ENCODE peak calls at places on chromosomes 6 and 20, in four cellular contexts. One of them, this sample, is unnamed.

GRCh38 chr6:98579089-98579488 is 255.3 kb upstream of the POU3F2 start:
- DNase-seq in HuH-7.5: no peak
- DNase-seq in GM23338: no peak
- DNase-seq in retina: no peak
- DNase-seq in this sample: no peak

GRCh38 chr6:39791850-39792500 is at the start of gene DAAM2:
- DNase-seq in HuH-7.5: peak
- DNase-seq in GM23338: peak
- DNase-seq in retina: peak
- DNase-seq in this sample: no peak

GRCh38 chr6:167588181-167588919 is 238.4 kb upstream of the AFDN start:
- DNase-seq in HuH-7.5: no peak
- DNase-seq in GM23338: no peak
- DNase-seq in retina: no peak
- DNase-seq in this sample: no peak

GRCh38 chr6:7267521-7268091 is 45.4 kb downstream of the SSR1 start:
- DNase-seq in HuH-7.5: no peak
- DNase-seq in GM23338: no peak
- DNase-seq in retina: no peak
- DNase-seq in this sample: no peak

GRCh38 chr6:163902993-163903392 is 488.5 kb downstream of the QKI start:
- DNase-seq in HuH-7.5: no peak
- DNase-seq in GM23338: no peak
- DNase-seq in retina: no peak
- DNase-seq in this sample: no peak

GRCh38 chr20:24739751-24740150 is 209.3 kb upstream of the CST7 start:
- DNase-seq in HuH-7.5: no peak
- DNase-seq in GM23338: no peak
- DNase-seq in retina: no peak
- DNase-seq in this sample: no peak

GRCh38 chr6:26575494-26575939 is 21.2 kb upstream of the ABT1 start:
- DNase-seq in HuH-7.5: no peak
- DNase-seq in GM23338: peak
- DNase-seq in retina: no peak
- DNase-seq in this sample: peak

GRCh38 chr6:7309050-7309449 is 3.9 kb downstream of the SSR1 start:
- DNase-seq in HuH-7.5: no peak
- DNase-seq in GM23338: no peak
- DNase-seq in retina: no peak
- DNase-seq in this sample: no peak

GRCh38 chr20:38202153-38202981 is 37.3 kb upstream of the TGM2 start:
- DNase-seq in HuH-7.5: no peak
- DNase-seq in GM23338: no peak
- DNase-seq in retina: no peak
- DNase-seq in this sample: no peak

GRCh38 chr6:19465240-19465639 is 371.9 kb upstream of the ID4 start:
- DNase-seq in HuH-7.5: no peak
- DNase-seq in GM23338: no peak
- DNase-seq in retina: peak
- DNase-seq in this sample: no peak

GRCh38 chr6:115896538-115897129 is 164.1 kb downstream of the FRK start:
- DNase-seq in HuH-7.5: no peak
- DNase-seq in GM23338: peak
- DNase-seq in retina: peak
- DNase-seq in this sample: peak

GRCh38 chr6:130907687-130908086 is 80.5 kb downstream of the SMLR1 start:
- DNase-seq in HuH-7.5: no peak
- DNase-seq in GM23338: no peak
- DNase-seq in retina: no peak
- DNase-seq in this sample: no peak

GRCh38 chr20:47334022-47334551 is 22.4 kb downstream of the ZMYND8 start:
- DNase-seq in HuH-7.5: no peak
- DNase-seq in GM23338: no peak
- DNase-seq in retina: no peak
- DNase-seq in this sample: no peak

GRCh38 chr6:10800810-10801209 is 37.5 kb downstream of the MAK start:
- DNase-seq in HuH-7.5: peak
- DNase-seq in GM23338: no peak
- DNase-seq in retina: peak
- DNase-seq in this sample: no peak

GRCh38 chr6:93219447-93219846 is 199.9 kb downstream of the EPHA7 start:
- DNase-seq in HuH-7.5: no peak
- DNase-seq in GM23338: no peak
- DNase-seq in retina: no peak
- DNase-seq in this sample: no peak

GRCh38 chr6:1885576-1886003 is 275.9 kb downstream of the FOXC1 start:
- DNase-seq in HuH-7.5: no peak
- DNase-seq in GM23338: no peak
- DNase-seq in retina: peak
- DNase-seq in this sample: no peak

GRCh38 chr20:6402026-6402425 is 279.2 kb upstream of the FERMT1 start:
- DNase-seq in HuH-7.5: no peak
- DNase-seq in GM23338: no peak
- DNase-seq in retina: no peak
- DNase-seq in this sample: no peak

GRCh38 chr6:147530132-147531060 is 21.9 kb downstream of the SAMD5 start:
- DNase-seq in HuH-7.5: no peak
- DNase-seq in GM23338: peak
- DNase-seq in retina: peak
- DNase-seq in this sample: no peak

GRCh38 chr6:72032056-72032455 is 145.7 kb downstream of the RIMS1 start:
- DNase-seq in HuH-7.5: no peak
- DNase-seq in GM23338: no peak
- DNase-seq in retina: no peak
- DNase-seq in this sample: no peak

GRCh38 chr6:15110721-15111354 is 135.0 kb upstream of the JARID2 start:
- DNase-seq in HuH-7.5: no peak
- DNase-seq in GM23338: no peak
- DNase-seq in retina: no peak
- DNase-seq in this sample: no peak

GRCh38 chr6:1871936-1872335 is 262.2 kb downstream of the FOXC1 start:
- DNase-seq in HuH-7.5: no peak
- DNase-seq in GM23338: peak
- DNase-seq in retina: no peak
- DNase-seq in this sample: no peak

GRCh38 chr6:105001063-105001462 is 44.2 kb downstream of the LIN28B start:
- DNase-seq in HuH-7.5: no peak
- DNase-seq in GM23338: no peak
- DNase-seq in retina: no peak
- DNase-seq in this sample: no peak